ENCODE peak calls at places on chromosomes 7 and 10, in nine cellular contexts. One of them, this sample, is unnamed.

GRCh38 chr10:68053553-68053952 is 21.5 kb downstream of the HERC4 start:
- DNase-seq in MM.1S: no peak
- DNase-seq in choroid plexus epithelial cell: no peak
- DNase-seq in right lobe of liver: no peak
- DNase-seq in NB4: no peak
- DNase-seq in mammary epithelial cell: no peak
- DNase-seq in spleen: no peak
- DNase-seq in astrocyte: peak; percentile 45
- DNase-seq in uterus: no peak
- DNase-seq in this sample: no peak

GRCh38 chr10:122142652-122143237 is 128.4 kb upstream of the BTBD16 start:
- DNase-seq in choroid plexus epithelial cell: no peak
- DNase-seq in mammary epithelial cell: no peak
- DNase-seq in uterus: no peak
- DNase-seq in NB4: peak; percentile 53
- DNase-seq in spleen: peak; percentile 82
- DNase-seq in right lobe of liver: peak; percentile 48
- DNase-seq in MM.1S: no peak
- DNase-seq in astrocyte: no peak
- DNase-seq in this sample: peak; percentile 67

GRCh38 chr7:101885597-101885955 is 68.2 kb downstream of the CUX1 start:
- DNase-seq in NB4: no peak
- DNase-seq in choroid plexus epithelial cell: no peak
- DNase-seq in MM.1S: no peak
- DNase-seq in spleen: no peak
- DNase-seq in mammary epithelial cell: no peak
- DNase-seq in right lobe of liver: no peak
- DNase-seq in uterus: no peak
- DNase-seq in astrocyte: no peak
- DNase-seq in this sample: no peak

GRCh38 chr7:155871211-155871610 is 58.9 kb upstream of the SHH start:
- DNase-seq in mammary epithelial cell: no peak
- DNase-seq in spleen: peak; percentile 22
- DNase-seq in choroid plexus epithelial cell: no peak
- DNase-seq in right lobe of liver: no peak
- DNase-seq in MM.1S: no peak
- DNase-seq in uterus: no peak
- DNase-seq in NB4: no peak
- DNase-seq in astrocyte: no peak
- DNase-seq in this sample: no peak

GRCh38 chr7:39838326-39838725 is 111.7 kb upstream of the CDK13 start:
- DNase-seq in spleen: no peak
- DNase-seq in astrocyte: peak; percentile 46
- DNase-seq in uterus: peak; percentile 16
- DNase-seq in choroid plexus epithelial cell: peak; percentile 77
- DNase-seq in mammary epithelial cell: peak; percentile 66
- DNase-seq in right lobe of liver: no peak
- DNase-seq in MM.1S: no peak
- DNase-seq in NB4: peak; percentile 65
- DNase-seq in this sample: no peak

GRCh38 chr7:137578541-137578940 is 235.0 kb upstream of the PTN start:
- DNase-seq in mammary epithelial cell: no peak
- DNase-seq in astrocyte: no peak
- DNase-seq in uterus: no peak
- DNase-seq in MM.1S: no peak
- DNase-seq in right lobe of liver: no peak
- DNase-seq in spleen: no peak
- DNase-seq in NB4: no peak
- DNase-seq in choroid plexus epithelial cell: no peak
- DNase-seq in this sample: no peak

GRCh38 chr7:14900051-14900450 is 2.5 kb downstream of the DGKB start:
- DNase-seq in MM.1S: no peak
- DNase-seq in NB4: no peak
- DNase-seq in uterus: no peak
- DNase-seq in mammary epithelial cell: peak; percentile 23
- DNase-seq in choroid plexus epithelial cell: no peak
- DNase-seq in right lobe of liver: no peak
- DNase-seq in spleen: no peak
- DNase-seq in astrocyte: no peak
- DNase-seq in this sample: no peak

GRCh38 chr7:87206361-87206760 is 13.2 kb downstream of the TMEM243 start:
- DNase-seq in NB4: no peak
- DNase-seq in choroid plexus epithelial cell: peak; percentile 26
- DNase-seq in uterus: no peak
- DNase-seq in astrocyte: peak; percentile 27
- DNase-seq in right lobe of liver: no peak
- DNase-seq in mammary epithelial cell: peak; percentile 57
- DNase-seq in MM.1S: no peak
- DNase-seq in spleen: no peak
- DNase-seq in this sample: no peak

DNA sequence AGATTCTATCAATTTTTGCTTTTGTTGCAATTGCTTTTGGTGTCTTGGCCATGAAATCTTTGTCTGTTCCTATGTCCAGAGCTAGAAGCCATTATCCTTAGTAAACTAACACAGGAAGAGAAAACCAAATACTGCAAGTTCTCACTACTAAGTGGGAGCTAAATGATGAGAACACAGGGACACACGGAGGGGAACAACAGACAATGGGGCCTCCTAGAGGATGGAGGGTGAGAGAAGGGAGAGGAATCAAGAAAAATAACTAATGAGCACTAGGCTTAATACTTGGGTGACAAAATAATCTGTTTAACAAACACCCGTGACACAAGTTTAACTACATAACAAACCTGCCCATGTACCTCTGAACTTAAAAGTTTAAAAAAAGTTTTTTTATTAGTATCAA is 78.2 kb downstream of the ANKRD26 start:
- DNase-seq in astrocyte: no peak
- DNase-seq in uterus: no peak
- DNase-seq in spleen: no peak
- DNase-seq in mammary epithelial cell: no peak
- DNase-seq in MM.1S: no peak
- DNase-seq in NB4: no peak
- DNase-seq in choroid plexus epithelial cell: no peak
- DNase-seq in right lobe of liver: no peak
- DNase-seq in this sample: no peak
- TF ChIP-seq CTCF in astrocyte: no peak
- TF ChIP-seq CTCF in uterus: no peak
- TF ChIP-seq CTCF in spleen: no peak
- TF ChIP-seq CTCF in mammary epithelial cell: no peak
- TF ChIP-seq CTCF in MM.1S: no peak
- TF ChIP-seq CTCF in NB4: no peak
- TF ChIP-seq CTCF in choroid plexus epithelial cell: no peak
- TF ChIP-seq CTCF in right lobe of liver: no peak
- TF ChIP-seq CTCF in this sample: no peak

DNA sequence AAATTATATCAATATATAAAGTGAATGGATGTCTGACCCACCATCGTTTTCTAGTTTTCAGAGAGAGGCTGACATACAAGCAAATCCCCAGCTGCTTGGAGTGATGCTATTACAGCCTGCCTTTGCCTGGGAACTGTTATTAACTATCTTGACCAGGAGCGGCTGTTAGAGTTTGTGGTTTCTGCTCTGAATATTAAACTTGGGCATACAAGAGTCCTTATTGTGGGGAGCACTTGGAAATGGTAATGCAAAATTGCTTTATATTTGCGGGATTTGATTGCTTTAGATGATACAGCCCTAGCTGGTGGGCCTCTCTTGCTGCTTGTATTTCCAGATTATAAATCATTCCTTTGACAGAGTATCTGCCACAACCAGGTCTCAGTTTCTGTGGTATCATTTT is 101.9 kb upstream of the FAM204A start:
- DNase-seq in spleen: no peak
- DNase-seq in uterus: no peak
- DNase-seq in right lobe of liver: no peak
- DNase-seq in NB4: no peak
- DNase-seq in astrocyte: no peak
- DNase-seq in choroid plexus epithelial cell: no peak
- DNase-seq in MM.1S: no peak
- DNase-seq in mammary epithelial cell: no peak
- DNase-seq in this sample: no peak
- TF ChIP-seq CTCF in spleen: no peak
- TF ChIP-seq CTCF in uterus: no peak
- TF ChIP-seq CTCF in right lobe of liver: no peak
- TF ChIP-seq CTCF in NB4: no peak
- TF ChIP-seq CTCF in astrocyte: no peak
- TF ChIP-seq CTCF in choroid plexus epithelial cell: no peak
- TF ChIP-seq CTCF in MM.1S: no peak
- TF ChIP-seq CTCF in mammary epithelial cell: no peak
- TF ChIP-seq CTCF in this sample: no peak

DNA sequence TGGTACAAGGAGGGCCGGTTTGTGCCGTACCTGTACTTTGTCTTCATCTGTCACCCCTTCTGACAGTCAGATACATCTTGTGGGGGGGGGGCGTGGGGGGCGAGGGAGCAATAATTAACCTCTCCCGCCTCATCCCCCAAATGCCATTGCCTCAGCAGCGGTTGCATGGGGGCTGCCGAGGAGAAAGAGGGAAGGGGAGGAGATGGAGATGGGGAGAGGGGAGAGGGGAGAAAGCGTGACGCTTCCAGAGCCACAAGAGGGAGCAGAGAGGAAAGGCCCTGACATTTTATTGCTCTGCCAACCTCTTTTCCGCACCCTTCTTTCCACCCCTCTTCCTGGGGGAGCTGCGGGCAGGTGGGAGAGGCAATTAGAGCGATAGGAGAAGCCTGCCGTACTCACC is 11.8 kb downstream of the KAZALD1 start:
- DNase-seq in spleen: no peak
- DNase-seq in mammary epithelial cell: no peak
- DNase-seq in uterus: no peak
- DNase-seq in MM.1S: no peak
- DNase-seq in right lobe of liver: no peak
- DNase-seq in astrocyte: no peak
- DNase-seq in choroid plexus epithelial cell: no peak
- DNase-seq in NB4: no peak
- DNase-seq in this sample: no peak
- TF ChIP-seq CTCF in spleen: no peak
- TF ChIP-seq CTCF in mammary epithelial cell: no peak
- TF ChIP-seq CTCF in uterus: no peak
- TF ChIP-seq CTCF in MM.1S: no peak
- TF ChIP-seq CTCF in right lobe of liver: no peak
- TF ChIP-seq CTCF in astrocyte: no peak
- TF ChIP-seq CTCF in choroid plexus epithelial cell: peak; percentile 16
- TF ChIP-seq CTCF in NB4: no peak
- TF ChIP-seq CTCF in this sample: no peak

DNA sequence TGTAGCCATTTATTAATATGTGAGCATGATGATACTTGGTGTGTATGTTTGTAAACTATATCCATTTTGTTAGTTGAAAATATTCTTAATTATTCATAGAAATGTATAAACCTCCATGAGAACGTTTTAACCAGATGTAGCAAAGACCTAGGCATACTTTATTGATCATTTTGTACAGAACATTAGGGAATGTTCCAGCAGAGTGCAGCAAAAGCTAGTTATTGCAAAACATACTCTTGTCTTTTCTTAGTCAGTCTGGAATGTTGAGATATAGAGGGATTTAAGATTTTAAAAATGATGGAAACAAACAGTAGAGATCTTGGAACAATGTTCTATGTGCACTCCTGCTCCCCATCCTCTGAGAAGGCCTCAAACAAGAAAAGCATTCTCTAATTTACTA is 292.0 kb downstream of the BBS9 start:
- DNase-seq in MM.1S: no peak
- DNase-seq in astrocyte: no peak
- DNase-seq in uterus: no peak
- DNase-seq in right lobe of liver: no peak
- DNase-seq in NB4: no peak
- DNase-seq in choroid plexus epithelial cell: peak; percentile 38
- DNase-seq in spleen: no peak
- DNase-seq in mammary epithelial cell: no peak
- DNase-seq in this sample: no peak
- TF ChIP-seq CTCF in MM.1S: no peak
- TF ChIP-seq CTCF in astrocyte: no peak
- TF ChIP-seq CTCF in uterus: no peak
- TF ChIP-seq CTCF in right lobe of liver: peak; percentile 10
- TF ChIP-seq CTCF in NB4: no peak
- TF ChIP-seq CTCF in choroid plexus epithelial cell: peak; percentile 30
- TF ChIP-seq CTCF in spleen: no peak
- TF ChIP-seq CTCF in mammary epithelial cell: no peak
- TF ChIP-seq CTCF in this sample: no peak

GRCh38 chr7:16668049-16668858 is 22.3 kb downstream of the BZW2 start:
- DNase-seq in choroid plexus epithelial cell: peak; percentile 100
- DNase-seq in right lobe of liver: no peak
- DNase-seq in astrocyte: peak; percentile 100
- DNase-seq in MM.1S: no peak
- DNase-seq in uterus: peak; percentile 77
- DNase-seq in mammary epithelial cell: peak; percentile 99
- DNase-seq in spleen: no peak
- DNase-seq in NB4: peak; percentile 99
- DNase-seq in this sample: no peak
- TF ChIP-seq CTCF in choroid plexus epithelial cell: peak; percentile 50
- TF ChIP-seq CTCF in right lobe of liver: no peak
- TF ChIP-seq CTCF in astrocyte: no peak
- TF ChIP-seq CTCF in MM.1S: no peak
- TF ChIP-seq CTCF in uterus: no peak
- TF ChIP-seq CTCF in mammary epithelial cell: peak; percentile 28
- TF ChIP-seq CTCF in spleen: no peak
- TF ChIP-seq CTCF in NB4: peak; percentile 19
- TF ChIP-seq CTCF in this sample: no peak

This sample was measured in GM10248.